ENCODE peak calls at places on chromosomes 2 and 18, in four cellular contexts. R is SK-N-SH, V is GM12878, G is HepG2. K is an unnamed sample.

GRCh38 chr2:197163755-197164753 is 146.5 kb downstream of the ANKRD44 start:
- DNase-seq in R (no peak), V (no peak), G (no peak), K (no peak)

GRCh38 chr2:161090401-161090800 is 69.8 kb upstream of the TANK start:
- DNase-seq in R (no peak), V (no peak), G (no peak), K (no peak)

GRCh38 chr18:66560092-66560491 is 43.8 kb downstream of the CDH19 start:
- DNase-seq in R (no peak), V (no peak), G (peak), K (no peak)

GRCh38 chr2:159600752-159601151 is 15.6 kb downstream of the BAZ2B start:
- DNase-seq in R (no peak), V (no peak), G (peak), K (peak)

GRCh38 chr2:15596350-15596749 is 4.7 kb downstream of the DDX1 start:
- DNase-seq in R (no peak), V (no peak), G (no peak), K (no peak)

GRCh38 chr2:29042581-29043075 is 31.7 kb downstream of the PCARE start:
- DNase-seq in R (peak), V (no peak), G (no peak), K (peak)

GRCh38 chr2:157903626-157904025 is 27.5 kb upstream of the ACVR1 start:
- DNase-seq in R (no peak), V (no peak), G (no peak), K (no peak)

GRCh38 chr2:3009499-3009882 is 368.1 kb downstream of the EIPR1 start:
- DNase-seq in R (no peak), V (no peak), G (no peak), K (no peak)

GRCh38 chr2:23465138-23465537 is 80.2 kb downstream of the KLHL29 start:
- DNase-seq in R (no peak), V (no peak), G (no peak), K (no peak)

GRCh38 chr2:152505495-152505906 is 170.5 kb downstream of the FMNL2 start:
- DNase-seq in R (no peak), V (peak), G (no peak), K (peak)

GRCh38 chr2:178512491-178512890 is 32.2 kb downstream of the PLEKHA3 start:
- DNase-seq in R (no peak), V (no peak), G (no peak), K (no peak)

GRCh38 chr2:44974064-44974715 is 32.7 kb downstream of the SIX3 start:
- DNase-seq in R (peak), V (no peak), G (peak), K (peak)

GRCh38 chr2:79511320-79511951 is 1.4 kb upstream of the CTNNA2 start:
- DNase-seq in R (no peak), V (no peak), G (peak), K (no peak)

GRCh38 chr2:241984658-241985057 is 115.1 kb downstream of the RTP5 start:
- DNase-seq in R (no peak), V (no peak), G (no peak), K (no peak)

GRCh38 chr18:22052405-22053105 is 116.8 kb upstream of the GATA6 start:
- DNase-seq in R (no peak), V (no peak), G (peak), K (no peak)

GRCh38 chr2:165621086-165621560 is 151.6 kb downstream of the CSRNP3 start:
- DNase-seq in R (no peak), V (no peak), G (no peak), K (no peak)

GRCh38 chr2:11393711-11394236 is 49.3 kb upstream of the ROCK2 start:
- DNase-seq in R (no peak), V (no peak), G (no peak), K (no peak)

GRCh38 chr2:16175247-16175825 is 235.0 kb downstream of the MYCN start:
- DNase-seq in R (no peak), V (no peak), G (no peak), K (no peak)

GRCh38 chr2:57479994-57480393 is 566.6 kb upstream of the VRK2 start:
- DNase-seq in R (no peak), V (no peak), G (no peak), K (no peak)

GRCh38 chr2:54771166-54771565 is 47.7 kb downstream of the EML6 start:
- DNase-seq in R (peak), V (no peak), G (no peak), K (no peak)

GRCh38 chr2:43831438-43832294 is 7.0 kb downstream of the ABCG5 start:
- DNase-seq in R (peak), V (no peak), G (no peak), K (no peak)

GRCh38 chr2:176428943-176429469 is 159.8 kb downstream of the MTX2 start:
- DNase-seq in R (no peak), V (peak), G (no peak), K (no peak)

GRCh38 chr2:195477996-195478382 is 179.0 kb upstream of the SLC39A10 start:
- DNase-seq in R (no peak), V (no peak), G (no peak), K (no peak)

DNA sequence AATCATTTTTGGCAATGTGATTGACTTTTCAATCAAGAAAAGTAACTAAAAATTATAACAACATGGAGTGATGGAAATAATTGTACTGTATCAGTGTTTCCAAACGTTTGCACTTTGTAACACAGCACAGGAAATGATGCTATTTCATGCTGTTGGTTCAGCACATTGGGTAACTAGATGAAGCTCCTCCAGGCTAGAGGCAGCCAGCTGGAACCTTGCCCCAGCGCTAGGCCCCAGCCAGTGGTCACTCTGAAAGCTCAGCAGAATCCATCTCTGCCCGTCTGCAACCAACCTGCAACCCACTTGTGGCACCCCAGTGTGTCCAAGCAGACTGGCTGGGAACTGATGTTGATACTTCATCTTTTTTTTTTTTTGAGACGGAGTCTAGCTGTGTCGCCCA is 15.3 kb downstream of the UNC50 start:
- DNase-seq in R (no peak), V (no peak), G (no peak), K (no peak)
- TF ChIP-seq PBX3 in R (no peak), V (no peak), G (no peak), K (no peak)

GRCh38 chr2:111522231-111522768 is 361.7 kb downstream of the ANAPC1 start:
- DNase-seq in R (no peak), V (no peak), G (peak), K (no peak)
- TF ChIP-seq PBX3 in R (no peak), V (no peak), G (no peak), K (no peak)

GRCh38 chr18:44324361-44324760 is 356.3 kb upstream of the SETBP1 start:
- DNase-seq in R (no peak), V (no peak), G (no peak), K (no peak)
- TF ChIP-seq PBX3 in R (no peak), V (no peak), G (no peak), K (no peak)

GRCh38 chr2:18422416-18423165 is 137.9 kb downstream of the RDH14 start:
- DNase-seq in R (no peak), V (no peak), G (no peak), K (no peak)

GRCh38 chr2:18423636-18424035 is 136.8 kb downstream of the RDH14 start:
- DNase-seq in R (no peak), V (no peak), G (no peak), K (no peak)

GRCh38 chr2:18426174-18426573 is 134.3 kb downstream of the RDH14 start:
- DNase-seq in R (no peak), V (no peak), G (no peak), K (no peak)

GRCh38 chr2:18428516-18428915 is 131.9 kb downstream of the RDH14 start:
- DNase-seq in R (no peak), V (no peak), G (no peak), K (no peak)

GRCh38 chr2:18425186-18425585 is 135.3 kb downstream of the RDH14 start:
- DNase-seq in R (no peak), V (no peak), G (no peak), K (no peak)
- TF ChIP-seq PBX3 in R (no peak), V (no peak), G (no peak), K (no peak)

DNA sequence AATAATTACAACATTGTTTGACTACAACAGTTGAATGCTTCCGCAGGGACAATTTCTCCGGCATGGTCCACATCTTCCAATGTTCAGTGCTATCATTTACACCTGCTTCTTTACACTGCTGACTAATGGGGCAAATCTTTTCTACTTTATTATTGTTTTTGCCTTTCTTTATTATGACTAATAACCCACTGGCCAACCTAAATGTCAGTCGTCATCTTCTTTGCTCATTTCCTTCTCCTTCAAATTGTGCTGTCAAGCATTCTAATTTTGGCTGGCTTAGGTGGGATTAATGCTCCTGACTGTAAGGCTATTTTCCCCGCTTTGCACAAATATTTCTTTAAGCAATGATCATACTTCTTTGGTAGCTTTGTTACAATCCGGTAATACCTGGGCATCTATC is 132.6 kb downstream of the SOCS6 start:
- DNase-seq in R (no peak), V (no peak), G (no peak), K (peak)
- TF ChIP-seq PBX3 in R (no peak), V (no peak), G (no peak), K (no peak)

GRCh38 chr2:96839288-96839874 is 4.4 kb downstream of the ANKRD23 start:
- DNase-seq in R (no peak), V (no peak), G (no peak), K (no peak)
- TF ChIP-seq PBX3 in R (no peak), V (no peak), G (no peak), K (no peak)

DNA sequence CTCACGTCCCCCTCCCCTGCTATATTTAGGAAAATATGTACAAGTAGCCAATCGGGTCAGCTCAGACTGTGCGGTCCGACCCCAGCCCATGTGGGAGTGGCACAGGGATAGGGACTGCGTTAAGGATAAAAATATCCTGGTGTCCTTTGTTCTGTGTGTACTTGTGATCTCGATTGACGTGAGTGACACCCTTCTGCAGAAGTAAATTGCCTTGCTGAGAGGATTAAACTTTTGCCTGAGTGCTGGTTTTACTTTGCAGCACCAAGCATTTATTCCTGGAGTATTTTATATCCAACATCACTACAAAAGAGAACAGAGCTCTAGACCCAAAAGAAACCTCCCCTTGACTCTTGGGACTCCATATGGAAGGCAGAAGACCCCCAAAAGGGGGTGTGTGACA is 28.0 kb upstream of the RALBP1 start:
- DNase-seq in R (no peak), V (no peak), G (no peak), K (no peak)
- TF ChIP-seq PBX3 in R (no peak), V (no peak), G (no peak), K (no peak)

GRCh38 chr18:72181241-72181764 is 362.8 kb downstream of the CBLN2 start:
- DNase-seq in R (no peak), V (peak), G (no peak), K (no peak)
- TF ChIP-seq PBX3 in R (no peak), V (no peak), G (no peak), K (no peak)

GRCh38 chr2:192952254-192952653 is 757.5 kb upstream of the TMEFF2 start:
- DNase-seq in R (no peak), V (no peak), G (no peak), K (no peak)
- TF ChIP-seq PBX3 in R (no peak), V (no peak), G (no peak), K (no peak)

GRCh38 chr2:107633580-107634147 is 193.0 kb upstream of the RGPD4 start:
- DNase-seq in R (no peak), V (no peak), G (no peak), K (peak)
- TF ChIP-seq PBX3 in R (peak), V (no peak), G (no peak), K (no peak)